ENCODE peak calls at places on chromosomes 3 and 15, in six cellular contexts. One of them, this sample, is unnamed.

GRCh38 chr3:35500641-35501353 is 138.5 kb upstream of the ARPP21 start:
- DNase-seq in C1 segment of cervical spinal cord: no peak
- DNase-seq in NCI-H774: no peak
- DNase-seq in A172: no peak
- DNase-seq in kidney epithelial cell: peak; percentile 37
- DNase-seq in activated B cell treated with CpG ODN at 0.5 μM for 24 hours: no peak
- DNase-seq in this sample: no peak

GRCh38 chr15:56528136-56528535 is 63.2 kb upstream of the MNS1 start:
- DNase-seq in A172: no peak
- DNase-seq in C1 segment of cervical spinal cord: no peak
- DNase-seq in activated B cell treated with CpG ODN at 0.5 μM for 24 hours: no peak
- DNase-seq in NCI-H774: no peak
- DNase-seq in kidney epithelial cell: no peak
- DNase-seq in this sample: no peak

GRCh38 chr3:30097022-30097650 is 509.3 kb upstream of the TGFBR2 start:
- DNase-seq in C1 segment of cervical spinal cord: no peak
- DNase-seq in kidney epithelial cell: no peak
- DNase-seq in A172: no peak
- DNase-seq in NCI-H774: no peak
- DNase-seq in activated B cell treated with CpG ODN at 0.5 μM for 24 hours: no peak
- DNase-seq in this sample: no peak

GRCh38 chr15:29283371-29283770 is 13.7 kb upstream of the NSMCE3 start:
- DNase-seq in activated B cell treated with CpG ODN at 0.5 μM for 24 hours: no peak
- DNase-seq in kidney epithelial cell: no peak
- DNase-seq in NCI-H774: no peak
- DNase-seq in C1 segment of cervical spinal cord: no peak
- DNase-seq in A172: no peak
- DNase-seq in this sample: no peak

GRCh38 chr3:46693897-46694235 is 387 bp upstream of the ALS2CL start:
- DNase-seq in C1 segment of cervical spinal cord: no peak
- DNase-seq in kidney epithelial cell: no peak
- DNase-seq in A172: no peak
- DNase-seq in activated B cell treated with CpG ODN at 0.5 μM for 24 hours: no peak
- DNase-seq in NCI-H774: no peak
- DNase-seq in this sample: no peak

GRCh38 chr15:42919794-42920280 is 741 bp downstream of the TTBK2 start:
- DNase-seq in kidney epithelial cell: no peak
- DNase-seq in C1 segment of cervical spinal cord: no peak
- DNase-seq in A172: peak; percentile 29
- DNase-seq in NCI-H774: no peak
- DNase-seq in activated B cell treated with CpG ODN at 0.5 μM for 24 hours: no peak
- DNase-seq in this sample: peak; percentile 26

GRCh38 chr3:171526869-171527268 is 66.7 kb upstream of the TNIK start:
- DNase-seq in C1 segment of cervical spinal cord: no peak
- DNase-seq in A172: no peak
- DNase-seq in NCI-H774: no peak
- DNase-seq in activated B cell treated with CpG ODN at 0.5 μM for 24 hours: no peak
- DNase-seq in kidney epithelial cell: no peak
- DNase-seq in this sample: no peak

GRCh38 chr3:12710062-12710461 is 46.1 kb upstream of the RAF1 start:
- DNase-seq in NCI-H774: no peak
- DNase-seq in activated B cell treated with CpG ODN at 0.5 μM for 24 hours: no peak
- DNase-seq in A172: no peak
- DNase-seq in kidney epithelial cell: no peak
- DNase-seq in C1 segment of cervical spinal cord: no peak
- DNase-seq in this sample: no peak

GRCh38 chr15:74584779-74585178 is 30.9 kb upstream of the CLK3 start:
- DNase-seq in activated B cell treated with CpG ODN at 0.5 μM for 24 hours: no peak
- DNase-seq in NCI-H774: no peak
- DNase-seq in kidney epithelial cell: no peak
- DNase-seq in A172: no peak
- DNase-seq in C1 segment of cervical spinal cord: no peak
- DNase-seq in this sample: no peak

GRCh38 chr3:13718437-13718836 is 161.4 kb downstream of the WNT7A start:
- DNase-seq in A172: no peak
- DNase-seq in kidney epithelial cell: no peak
- DNase-seq in C1 segment of cervical spinal cord: no peak
- DNase-seq in activated B cell treated with CpG ODN at 0.5 μM for 24 hours: peak; percentile 3
- DNase-seq in NCI-H774: no peak
- DNase-seq in this sample: no peak

GRCh38 chr3:19489936-19490335 is 341.6 kb downstream of the KCNH8 start:
- DNase-seq in activated B cell treated with CpG ODN at 0.5 μM for 24 hours: no peak
- DNase-seq in kidney epithelial cell: no peak
- DNase-seq in NCI-H774: no peak
- DNase-seq in A172: peak; percentile 60
- DNase-seq in C1 segment of cervical spinal cord: no peak
- DNase-seq in this sample: peak; percentile 64

GRCh38 chr15:71649894-71650293 is 160.5 kb upstream of the NR2E3 start:
- DNase-seq in NCI-H774: peak; percentile 34
- DNase-seq in activated B cell treated with CpG ODN at 0.5 μM for 24 hours: no peak
- DNase-seq in C1 segment of cervical spinal cord: no peak
- DNase-seq in A172: no peak
- DNase-seq in kidney epithelial cell: no peak
- DNase-seq in this sample: no peak

GRCh38 chr15:95622843-95623242 is 707.7 kb upstream of the NR2F2 start:
- DNase-seq in kidney epithelial cell: no peak
- DNase-seq in C1 segment of cervical spinal cord: no peak
- DNase-seq in NCI-H774: no peak
- DNase-seq in activated B cell treated with CpG ODN at 0.5 μM for 24 hours: no peak
- DNase-seq in A172: no peak
- DNase-seq in this sample: no peak

GRCh38 chr3:188727052-188727451 is 444.7 kb upstream of the TPRG1 start:
- DNase-seq in kidney epithelial cell: no peak
- DNase-seq in NCI-H774: no peak
- DNase-seq in C1 segment of cervical spinal cord: no peak
- DNase-seq in A172: no peak
- DNase-seq in activated B cell treated with CpG ODN at 0.5 μM for 24 hours: no peak
- DNase-seq in this sample: no peak

GRCh38 chr15:80437492-80437891 is 33.3 kb downstream of the ARNT2 start:
- DNase-seq in A172: no peak
- DNase-seq in NCI-H774: no peak
- DNase-seq in activated B cell treated with CpG ODN at 0.5 μM for 24 hours: no peak
- DNase-seq in C1 segment of cervical spinal cord: no peak
- DNase-seq in kidney epithelial cell: no peak
- DNase-seq in this sample: no peak

GRCh38 chr15:62306851-62307504 is 141.9 kb upstream of the C2CD4B start:
- DNase-seq in C1 segment of cervical spinal cord: no peak
- DNase-seq in NCI-H774: peak; percentile 78
- DNase-seq in kidney epithelial cell: peak; percentile 55
- DNase-seq in A172: peak; percentile 79
- DNase-seq in activated B cell treated with CpG ODN at 0.5 μM for 24 hours: no peak
- DNase-seq in this sample: peak; percentile 80

GRCh38 chr3:8663177-8664061 is 18.8 kb upstream of the SSUH2 start:
- DNase-seq in kidney epithelial cell: peak; percentile 39
- DNase-seq in A172: peak; percentile 88
- DNase-seq in NCI-H774: peak; percentile 32
- DNase-seq in activated B cell treated with CpG ODN at 0.5 μM for 24 hours: no peak
- DNase-seq in C1 segment of cervical spinal cord: no peak
- DNase-seq in this sample: peak; percentile 91

GRCh38 chr3:17110665-17111396 is 226.1 kb downstream of the PLCL2 start:
- DNase-seq in A172: no peak
- DNase-seq in C1 segment of cervical spinal cord: no peak
- DNase-seq in NCI-H774: no peak
- DNase-seq in kidney epithelial cell: no peak
- DNase-seq in activated B cell treated with CpG ODN at 0.5 μM for 24 hours: no peak
- DNase-seq in this sample: no peak

GRCh38 chr3:9878700-9879099 is 1.4 kb downstream of the CIDEC start:
- DNase-seq in activated B cell treated with CpG ODN at 0.5 μM for 24 hours: no peak
- DNase-seq in A172: no peak
- DNase-seq in C1 segment of cervical spinal cord: no peak
- DNase-seq in NCI-H774: no peak
- DNase-seq in kidney epithelial cell: no peak
- DNase-seq in this sample: no peak

GRCh38 chr3:14288168-14288788 is 109.7 kb downstream of the LSM3 start:
- DNase-seq in activated B cell treated with CpG ODN at 0.5 μM for 24 hours: no peak
- DNase-seq in kidney epithelial cell: no peak
- DNase-seq in A172: no peak
- DNase-seq in NCI-H774: no peak
- DNase-seq in C1 segment of cervical spinal cord: no peak
- DNase-seq in this sample: no peak

GRCh38 chr15:88909956-88910831 is 3.0 kb downstream of the MFGE8 start:
- DNase-seq in C1 segment of cervical spinal cord: no peak
- DNase-seq in A172: no peak
- DNase-seq in kidney epithelial cell: no peak
- DNase-seq in activated B cell treated with CpG ODN at 0.5 μM for 24 hours: no peak
- DNase-seq in NCI-H774: no peak
- DNase-seq in this sample: no peak

GRCh38 chr3:190173426-190173825 is 52.7 kb upstream of the P3H2 start:
- DNase-seq in A172: no peak
- DNase-seq in kidney epithelial cell: no peak
- DNase-seq in NCI-H774: no peak
- DNase-seq in C1 segment of cervical spinal cord: no peak
- DNase-seq in activated B cell treated with CpG ODN at 0.5 μM for 24 hours: no peak
- DNase-seq in this sample: no peak

GRCh38 chr3:122410639-122411038 is 5.2 kb downstream of the WDR5B start:
- DNase-seq in kidney epithelial cell: no peak
- DNase-seq in activated B cell treated with CpG ODN at 0.5 μM for 24 hours: no peak
- DNase-seq in NCI-H774: no peak
- DNase-seq in A172: no peak
- DNase-seq in C1 segment of cervical spinal cord: no peak
- DNase-seq in this sample: no peak

GRCh38 chr3:197306374-197307086 is 8.1 kb upstream of the DLG1 start:
- DNase-seq in activated B cell treated with CpG ODN at 0.5 μM for 24 hours: no peak
- DNase-seq in NCI-H774: no peak
- DNase-seq in A172: peak; percentile 90
- DNase-seq in kidney epithelial cell: no peak
- DNase-seq in C1 segment of cervical spinal cord: no peak
- DNase-seq in this sample: no peak

GRCh38 chr3:12178091-12178820 is 19.5 kb upstream of the TIMP4 start:
- DNase-seq in kidney epithelial cell: no peak
- DNase-seq in NCI-H774: no peak
- DNase-seq in activated B cell treated with CpG ODN at 0.5 μM for 24 hours: no peak
- DNase-seq in C1 segment of cervical spinal cord: no peak
- DNase-seq in A172: peak; percentile 59
- DNase-seq in this sample: no peak

GRCh38 chr3:73665317-73665716 is 40.6 kb upstream of the PDZRN3 start:
- DNase-seq in A172: no peak
- DNase-seq in C1 segment of cervical spinal cord: no peak
- DNase-seq in NCI-H774: no peak
- DNase-seq in activated B cell treated with CpG ODN at 0.5 μM for 24 hours: no peak
- DNase-seq in kidney epithelial cell: no peak
- DNase-seq in this sample: no peak

GRCh38 chr3:51581529-51581928 is 43.0 kb downstream of the RAD54L2 start:
- DNase-seq in NCI-H774: no peak
- DNase-seq in activated B cell treated with CpG ODN at 0.5 μM for 24 hours: no peak
- DNase-seq in A172: no peak
- DNase-seq in kidney epithelial cell: no peak
- DNase-seq in C1 segment of cervical spinal cord: no peak
- DNase-seq in this sample: peak; percentile 65

GRCh38 chr3:12393894-12394293 is 90.4 kb upstream of the TSEN2 start:
- DNase-seq in A172: no peak
- DNase-seq in NCI-H774: no peak
- DNase-seq in activated B cell treated with CpG ODN at 0.5 μM for 24 hours: no peak
- DNase-seq in kidney epithelial cell: no peak
- DNase-seq in C1 segment of cervical spinal cord: no peak
- DNase-seq in this sample: no peak